ENCODE peak calls at places on chromosomes 12 and 14, in ten cellular contexts. Q, J, C, X, K, Z, B, Y, O and S are unnamed samples.
A peak's percentile ranks its signal among the peaks of the same experiment; 100 is the strongest.

GRCh38 chr12:45259732-45260480 is 44.0 kb downstream of the ANO6 start:
- DNase-seq in Z (no peak), Y (peak; percentile 13), J (peak; percentile 7), C (no peak), K (peak; percentile 35), Q (no peak), X (no peak), O (peak; percentile 41), B (peak; percentile 56), S (no peak)

GRCh38 chr14:100654814-100655795 is 67.9 kb upstream of the BEGAIN start:
- DNase-seq in O (no peak), C (no peak), B (no peak), Q (peak; percentile 26), Z (no peak), Y (no peak), X (peak; percentile 75), K (no peak), J (no peak), S (peak; percentile 75)

GRCh38 chr12:92088802-92089201 is 56.8 kb downstream of the BTG1 start:
- DNase-seq in Y (no peak), Q (no peak), K (no peak), J (no peak), Z (no peak), B (no peak), X (no peak), O (no peak), C (no peak), S (no peak)

GRCh38 chr12:64427988-64428387 is 23.8 kb downstream of the XPOT start:
- DNase-seq in B (no peak), O (no peak), Q (no peak), Z (no peak), Y (no peak), K (no peak), X (no peak), J (no peak), C (no peak), S (no peak)

GRCh38 chr14:101858791-101859537 is 97.5 kb downstream of the PPP2R5C start:
- DNase-seq in B (no peak), C (no peak), Z (no peak), J (no peak), O (no peak), Q (no peak), K (no peak), X (no peak), Y (no peak), S (no peak)

GRCh38 chr12:96434107-96434506 is 33.9 kb upstream of the CDK17 start:
- DNase-seq in Y (peak; percentile 94), B (peak; percentile 99), J (peak; percentile 36), X (no peak), O (peak; percentile 88), K (peak; percentile 75), Z (no peak), Q (peak; percentile 49), C (no peak), S (peak; percentile 28)

GRCh38 chr12:26011099-26011498 is 52.6 kb downstream of the RASSF8 start:
- DNase-seq in Q (no peak), K (peak; percentile 80), B (peak; percentile 61), J (no peak), C (no peak), X (no peak), O (peak; percentile 83), Z (no peak), Y (peak; percentile 20), S (no peak)

GRCh38 chr12:62862259-62862881 is 72.6 kb downstream of the PPM1H start:
- DNase-seq in Q (no peak), C (no peak), O (peak; percentile 72), Y (no peak), K (no peak), Z (no peak), J (no peak), X (no peak), B (peak; percentile 58), S (no peak)

GRCh38 chr12:12350868-12351463 is 924 bp upstream of the MANSC1 start:
- DNase-seq in K (no peak), O (no peak), Q (no peak), J (no peak), Z (no peak), B (no peak), X (no peak), Y (no peak), C (no peak), S (no peak)

GRCh38 chr12:69239922-69240624 is 704 bp downstream of the CPSF6 start:
- DNase-seq in C (peak; percentile 37), Q (peak; percentile 31), Z (no peak), Y (no peak), X (peak; percentile 46), K (no peak), O (peak; percentile 31), B (peak; percentile 23), J (no peak), S (peak; percentile 53)

GRCh38 chr12:106123551-106123991 is 15.2 kb downstream of the NUAK1 start:
- DNase-seq in B (peak; percentile 47), C (no peak), X (no peak), Y (no peak), K (peak; percentile 96), Q (no peak), J (no peak), Z (no peak), O (peak; percentile 33), S (no peak)

GRCh38 chr12:59372971-59373370 is 222.9 kb upstream of the SLC16A7 start:
- DNase-seq in Q (no peak), Y (peak; percentile 13), Z (no peak), C (no peak), O (peak; percentile 23), K (no peak), J (no peak), B (peak; percentile 42), X (no peak), S (peak; percentile 3)

GRCh38 chr12:6465467-6466183 is 4.9 kb downstream of the VAMP1 start:
- DNase-seq in C (no peak), Z (no peak), X (no peak), B (peak; percentile 86), K (no peak), J (no peak), O (peak; percentile 86), Y (peak; percentile 58), Q (no peak), S (no peak)

GRCh38 chr14:104797112-104798044 is 1.8 kb upstream of the AKT1 start:
- DNase-seq in Y (no peak), J (no peak), Q (no peak), C (no peak), O (no peak), K (no peak), Z (no peak), X (no peak), B (no peak), S (no peak)

GRCh38 chr14:61470261-61470953 is 149.0 kb downstream of the PRKCH start:
- DNase-seq in C (no peak), K (peak; percentile 64), B (peak; percentile 98), Q (no peak), Z (no peak), X (no peak), J (no peak), O (peak; percentile 100), Y (peak; percentile 94), S (no peak)

GRCh38 chr12:102479099-102479887 is 1.1 kb downstream of the IGF1 start:
- DNase-seq in O (no peak), Z (no peak), Y (no peak), J (no peak), K (no peak), C (no peak), Q (no peak), B (no peak), X (no peak), S (peak; percentile 22)

GRCh38 chr12:46933947-46934346 is 108.2 kb upstream of the SLC38A4 start:
- DNase-seq in O (peak; percentile 80), Y (peak; percentile 57), J (no peak), C (no peak), X (peak; percentile 16), K (no peak), B (peak; percentile 84), Z (no peak), Q (no peak), S (no peak)

GRCh38 chr12:90250766-90251165 is 542.1 kb upstream of the ATP2B1 start:
- DNase-seq in Q (no peak), O (peak; percentile 45), B (peak; percentile 32), X (no peak), Z (no peak), J (no peak), Y (peak; percentile 28), C (no peak), K (no peak), S (peak; percentile 4)

GRCh38 chr12:12445165-12445881 is 88.4 kb downstream of the BORCS5 start:
- DNase-seq in Y (no peak), Z (no peak), X (no peak), K (no peak), B (no peak), J (no peak), O (no peak), C (no peak), Q (peak; percentile 18), S (no peak)

GRCh38 chr12:94805749-94806148 is 155.4 kb upstream of the TMCC3 start:
- DNase-seq in Y (peak; percentile 20), B (peak; percentile 90), C (no peak), X (no peak), Z (no peak), Q (no peak), K (peak; percentile 34), J (no peak), O (peak; percentile 90), S (no peak)

GRCh38 chr12:114764516-114764915 is 80.5 kb upstream of the TBX3 start:
- DNase-seq in J (no peak), B (no peak), C (no peak), O (peak; percentile 44), Y (no peak), K (no peak), X (no peak), Z (no peak), Q (no peak), S (no peak)